ENCODE peak calls at places on chromosome 9, in four cellular contexts. One of them, this sample, is unnamed.

GRCh38 chr9:133839822-133840329 is 101.7 kb upstream of the SARDH start:
- DNase-seq in uterus: no peak
- DNase-seq in neuronal stem cell: no peak
- DNase-seq in CD4-positive, alpha-beta memory T cell: no peak
- DNase-seq in this sample: no peak

GRCh38 chr9:106727969-106728368 is 135.0 kb upstream of the ZNF462 start:
- DNase-seq in neuronal stem cell: no peak
- DNase-seq in uterus: no peak
- DNase-seq in CD4-positive, alpha-beta memory T cell: no peak
- DNase-seq in this sample: no peak

GRCh38 chr9:20980713-20981481 is 50.5 kb downstream of the HACD4 start:
- DNase-seq in neuronal stem cell: no peak
- DNase-seq in uterus: no peak
- DNase-seq in CD4-positive, alpha-beta memory T cell: no peak
- DNase-seq in this sample: no peak

GRCh38 chr9:107711528-107711927 is 222.0 kb upstream of the KLF4 start:
- DNase-seq in CD4-positive, alpha-beta memory T cell: no peak
- DNase-seq in uterus: peak; percentile 26
- DNase-seq in neuronal stem cell: no peak
- DNase-seq in this sample: peak; percentile 80

GRCh38 chr9:100690438-100690837 is 112.6 kb downstream of the CAVIN4 start:
- DNase-seq in CD4-positive, alpha-beta memory T cell: no peak
- DNase-seq in uterus: no peak
- DNase-seq in neuronal stem cell: no peak
- DNase-seq in this sample: no peak

GRCh38 chr9:107760469-107761242 is 271.1 kb upstream of the KLF4 start:
- DNase-seq in neuronal stem cell: no peak
- DNase-seq in uterus: no peak
- DNase-seq in CD4-positive, alpha-beta memory T cell: no peak
- DNase-seq in this sample: peak; percentile 88

GRCh38 chr9:89007041-89007440 is 15.8 kb downstream of the S1PR3 start:
- DNase-seq in uterus: no peak
- DNase-seq in CD4-positive, alpha-beta memory T cell: no peak
- DNase-seq in neuronal stem cell: no peak
- DNase-seq in this sample: peak; percentile 23

GRCh38 chr9:76269789-76270188 is 124.4 kb downstream of the RFK start:
- DNase-seq in uterus: no peak
- DNase-seq in CD4-positive, alpha-beta memory T cell: no peak
- DNase-seq in neuronal stem cell: no peak
- DNase-seq in this sample: no peak

GRCh38 chr9:114867327-114867726 is 61.5 kb upstream of the TNFSF15 start:
- DNase-seq in uterus: no peak
- DNase-seq in neuronal stem cell: no peak
- DNase-seq in CD4-positive, alpha-beta memory T cell: no peak
- DNase-seq in this sample: no peak

GRCh38 chr9:83649080-83649479 is 26.1 kb downstream of the IDNK start:
- DNase-seq in uterus: peak; percentile 41
- DNase-seq in CD4-positive, alpha-beta memory T cell: peak; percentile 70
- DNase-seq in neuronal stem cell: peak; percentile 41
- DNase-seq in this sample: peak; percentile 68

GRCh38 chr9:26856413-26857032 is 36.1 kb downstream of the CAAP1 start:
- DNase-seq in neuronal stem cell: peak; percentile 37
- DNase-seq in CD4-positive, alpha-beta memory T cell: no peak
- DNase-seq in uterus: no peak
- DNase-seq in this sample: no peak

GRCh38 chr9:115524467-115525059 is 406.6 kb upstream of the TNC start:
- DNase-seq in CD4-positive, alpha-beta memory T cell: peak; percentile 12
- DNase-seq in neuronal stem cell: peak; percentile 68
- DNase-seq in uterus: peak; percentile 20
- DNase-seq in this sample: no peak

GRCh38 chr9:121902483-121903135 is 190.5 kb downstream of the TTLL11 start:
- DNase-seq in neuronal stem cell: no peak
- DNase-seq in uterus: peak; percentile 51
- DNase-seq in CD4-positive, alpha-beta memory T cell: no peak
- DNase-seq in this sample: no peak

GRCh38 chr9:134459164-134459563 is 132.9 kb downstream of the RXRA start:
- DNase-seq in uterus: no peak
- DNase-seq in CD4-positive, alpha-beta memory T cell: no peak
- DNase-seq in neuronal stem cell: no peak
- DNase-seq in this sample: peak; percentile 77

GRCh38 chr9:111330124-111330523 is at the start of gene OR2K2:
- DNase-seq in uterus: no peak
- DNase-seq in CD4-positive, alpha-beta memory T cell: no peak
- DNase-seq in neuronal stem cell: no peak
- DNase-seq in this sample: no peak

GRCh38 chr9:73093016-73093739 is 58.5 kb upstream of the ANXA1 start:
- DNase-seq in uterus: no peak
- DNase-seq in neuronal stem cell: no peak
- DNase-seq in CD4-positive, alpha-beta memory T cell: no peak
- DNase-seq in this sample: no peak

GRCh38 chr9:37353791-37354190 is 68.7 kb upstream of the GRHPR start:
- DNase-seq in uterus: no peak
- DNase-seq in CD4-positive, alpha-beta memory T cell: no peak
- DNase-seq in neuronal stem cell: no peak
- DNase-seq in this sample: no peak

GRCh38 chr9:133762488-133763271 is 24.5 kb upstream of the SARDH start:
- DNase-seq in neuronal stem cell: no peak
- DNase-seq in uterus: peak; percentile 12
- DNase-seq in CD4-positive, alpha-beta memory T cell: no peak
- DNase-seq in this sample: no peak

GRCh38 chr9:68991457-68991856 is 22.5 kb downstream of the PRKACG start:
- DNase-seq in uterus: no peak
- DNase-seq in CD4-positive, alpha-beta memory T cell: no peak
- DNase-seq in neuronal stem cell: no peak
- DNase-seq in this sample: no peak

GRCh38 chr9:109022909-109023308 is 9.6 kb upstream of the CTNNAL1 start:
- DNase-seq in CD4-positive, alpha-beta memory T cell: no peak
- DNase-seq in uterus: no peak
- DNase-seq in neuronal stem cell: no peak
- DNase-seq in this sample: no peak

GRCh38 chr9:130426883-130427282 is 17.9 kb upstream of the ASS1 start:
- DNase-seq in CD4-positive, alpha-beta memory T cell: no peak
- DNase-seq in uterus: no peak
- DNase-seq in neuronal stem cell: no peak
- DNase-seq in this sample: peak; percentile 70

GRCh38 chr9:35552376-35552775 is 52.7 kb upstream of the TESK1 start:
- DNase-seq in uterus: no peak
- DNase-seq in CD4-positive, alpha-beta memory T cell: no peak
- DNase-seq in neuronal stem cell: no peak
- DNase-seq in this sample: no peak

GRCh38 chr9:136303825-136304416 is at the start of gene CCDC187:
- DNase-seq in CD4-positive, alpha-beta memory T cell: no peak
- DNase-seq in neuronal stem cell: no peak
- DNase-seq in uterus: no peak
- DNase-seq in this sample: no peak

GRCh38 chr9:135612437-135612836 is 26.9 kb downstream of the GLT6D1 start:
- DNase-seq in neuronal stem cell: no peak
- DNase-seq in CD4-positive, alpha-beta memory T cell: no peak
- DNase-seq in uterus: no peak
- DNase-seq in this sample: no peak

GRCh38 chr9:3525088-3525835 is 539 bp downstream of the RFX3 start:
- DNase-seq in CD4-positive, alpha-beta memory T cell: no peak
- DNase-seq in neuronal stem cell: no peak
- DNase-seq in uterus: no peak
- DNase-seq in this sample: peak; percentile 81

GRCh38 chr9:19049872-19050636 is 827 bp downstream of the RRAGA start:
- DNase-seq in uterus: no peak
- DNase-seq in neuronal stem cell: no peak
- DNase-seq in CD4-positive, alpha-beta memory T cell: no peak
- DNase-seq in this sample: no peak

GRCh38 chr9:89911721-89912604 is 307.2 kb downstream of the GADD45G start:
- DNase-seq in neuronal stem cell: no peak
- DNase-seq in CD4-positive, alpha-beta memory T cell: no peak
- DNase-seq in uterus: no peak
- DNase-seq in this sample: no peak

GRCh38 chr9:123425261-123425821 is 69.3 kb downstream of the CRB2 start:
- DNase-seq in CD4-positive, alpha-beta memory T cell: no peak
- DNase-seq in uterus: no peak
- DNase-seq in neuronal stem cell: no peak
- DNase-seq in this sample: no peak

GRCh38 chr9:84357235-84357634 is 16.7 kb upstream of the SLC28A3 start:
- DNase-seq in uterus: no peak
- DNase-seq in neuronal stem cell: no peak
- DNase-seq in CD4-positive, alpha-beta memory T cell: no peak
- DNase-seq in this sample: no peak

GRCh38 chr9:121725008-121725795 is 73.8 kb downstream of the DAB2IP start:
- DNase-seq in neuronal stem cell: no peak
- DNase-seq in CD4-positive, alpha-beta memory T cell: no peak
- DNase-seq in uterus: peak; percentile 97
- DNase-seq in this sample: peak; percentile 97

GRCh38 chr9:4742246-4742645 is 1.2 kb upstream of the AK3 start:
- DNase-seq in neuronal stem cell: no peak
- DNase-seq in CD4-positive, alpha-beta memory T cell: no peak
- DNase-seq in uterus: no peak
- DNase-seq in this sample: no peak

DNA sequence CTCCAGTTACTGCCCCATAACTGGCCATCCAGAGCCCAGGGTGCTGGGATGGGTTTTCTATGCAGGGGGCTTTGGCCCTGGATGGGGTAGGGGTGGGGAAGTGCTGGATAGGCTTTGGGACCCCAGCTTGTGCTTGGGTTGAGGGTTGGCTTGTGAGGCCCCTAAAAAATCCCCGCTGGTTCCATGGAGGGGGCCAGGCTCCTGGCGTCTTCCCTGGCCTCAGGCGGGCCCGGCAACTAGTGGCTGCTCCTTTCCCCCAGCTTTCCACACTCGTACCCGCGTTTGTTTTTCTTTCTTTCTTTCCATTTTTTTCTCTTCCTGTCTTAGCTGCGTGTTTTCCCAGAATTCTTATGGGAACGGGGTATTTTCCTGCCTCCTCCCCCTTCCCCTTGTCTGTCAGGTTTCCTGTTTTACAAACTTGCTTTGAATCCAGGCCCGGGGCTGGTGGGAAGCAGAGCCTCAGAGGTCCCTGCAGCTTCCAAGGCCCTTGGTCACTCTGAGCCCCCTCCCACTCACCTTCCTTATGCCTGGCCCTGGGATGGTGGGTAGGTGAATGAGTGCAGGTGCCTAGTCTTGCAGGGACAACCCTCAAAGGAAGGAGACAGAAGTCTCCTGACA is 40.2 kb downstream of the RGS3 start:
- DNase-seq in uterus: no peak
- DNase-seq in neuronal stem cell: no peak
- DNase-seq in CD4-positive, alpha-beta memory T cell: no peak
- DNase-seq in this sample: peak; percentile 78
- H3K27ac ChIP-seq in uterus: peak overlapping the region; percentile 29
- H3K27ac ChIP-seq in neuronal stem cell: no peak overlapping the region
- H3K27ac ChIP-seq in CD4-positive, alpha-beta memory T cell: no peak overlapping the region
- H3K27ac ChIP-seq in this sample: peak overlapping the region; percentile 53

DNA sequence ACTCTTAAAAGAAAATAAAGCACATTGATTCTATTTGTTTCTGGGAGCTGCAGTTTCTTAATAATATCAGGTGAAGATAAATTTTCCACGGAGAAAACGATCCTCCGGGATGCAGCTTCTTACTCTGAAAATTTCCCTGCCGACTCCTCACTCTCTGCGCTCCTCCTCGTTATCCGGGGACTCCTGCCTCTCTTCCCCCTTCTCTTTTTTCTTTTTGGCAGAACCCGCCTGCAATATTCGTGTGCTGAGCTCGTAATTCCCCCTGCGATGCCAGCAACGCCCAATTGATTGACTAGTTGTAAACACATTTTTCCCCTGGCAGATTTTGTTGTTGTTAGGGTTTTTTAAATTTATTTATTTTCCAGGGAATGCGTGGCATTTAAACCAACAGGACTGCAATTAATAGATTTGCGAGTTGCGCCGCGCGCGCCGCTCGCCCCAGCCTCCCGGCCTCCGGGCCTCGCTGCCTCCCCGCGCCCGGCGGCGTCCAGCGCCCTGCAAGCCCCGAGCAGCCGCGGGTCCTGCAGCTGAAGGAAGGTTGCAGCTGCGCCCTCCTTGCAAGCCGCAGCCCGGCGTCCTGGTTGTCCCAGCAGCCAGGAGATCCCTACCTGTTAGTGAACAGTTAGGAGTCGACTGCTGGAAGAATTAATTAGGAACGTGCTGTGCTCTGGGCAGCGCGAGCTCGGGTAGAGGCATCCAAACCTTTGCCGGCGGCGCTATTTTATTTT is 2.2 kb downstream of the NTNG2 start:
- DNase-seq in neuronal stem cell: no peak
- DNase-seq in CD4-positive, alpha-beta memory T cell: no peak
- DNase-seq in uterus: no peak
- DNase-seq in this sample: no peak
- H3K4me3 ChIP-seq in neuronal stem cell: no peak overlapping the region
- H3K4me3 ChIP-seq in CD4-positive, alpha-beta memory T cell: no peak overlapping the region
- H3K4me3 ChIP-seq in uterus: no peak overlapping the region
- H3K4me3 ChIP-seq in this sample: no peak overlapping the region

DNA sequence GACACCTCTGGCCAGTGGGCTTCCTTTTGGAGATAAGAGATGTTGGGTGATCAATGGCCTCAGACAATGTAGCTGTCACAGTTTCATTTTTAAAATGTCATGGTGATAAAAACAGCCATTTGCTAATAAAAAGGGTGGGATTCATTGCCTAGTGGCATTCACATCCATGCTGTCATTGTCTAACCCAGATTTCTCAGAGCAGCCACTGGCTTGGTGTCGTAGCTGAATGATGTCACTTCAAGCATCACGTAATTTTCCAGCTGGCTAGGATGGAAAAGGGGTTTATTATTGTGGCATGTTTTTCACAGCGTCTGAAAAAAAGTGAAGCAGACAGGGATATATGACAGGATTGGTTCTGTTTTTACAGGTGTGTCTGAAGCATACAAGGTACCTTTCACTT is 184.7 kb downstream of the AOPEP start:
- DNase-seq in CD4-positive, alpha-beta memory T cell: no peak
- DNase-seq in uterus: no peak
- DNase-seq in neuronal stem cell: no peak
- DNase-seq in this sample: no peak
- H3K4me1 ChIP-seq in CD4-positive, alpha-beta memory T cell: no peaks in the 10 kb centered on the region
- H3K4me1 ChIP-seq in uterus: peaks cover 7% of the 10 kb centered on the region
- H3K4me1 ChIP-seq in neuronal stem cell: peaks cover 32% of the 10 kb centered on the region
- H3K4me1 ChIP-seq in this sample: peaks cover 7% of the 10 kb centered on the region

GRCh38 chr9:120482424-120483186 is 97.4 kb downstream of the CDK5RAP2 start:
- DNase-seq in neuronal stem cell: no peak
- DNase-seq in uterus: no peak
- DNase-seq in CD4-positive, alpha-beta memory T cell: no peak
- DNase-seq in this sample: no peak

GRCh38 chr9:120480707-120481106 is 99.3 kb downstream of the CDK5RAP2 start:
- DNase-seq in neuronal stem cell: no peak
- DNase-seq in CD4-positive, alpha-beta memory T cell: no peak
- DNase-seq in uterus: no peak
- DNase-seq in this sample: no peak

GRCh38 chr9:120484162-120484561 is 95.8 kb downstream of the CDK5RAP2 start:
- DNase-seq in uterus: no peak
- DNase-seq in neuronal stem cell: no peak
- DNase-seq in CD4-positive, alpha-beta memory T cell: no peak
- DNase-seq in this sample: no peak

GRCh38 chr9:120481248-120481647 is 98.7 kb downstream of the CDK5RAP2 start:
- DNase-seq in uterus: no peak
- DNase-seq in CD4-positive, alpha-beta memory T cell: no peak
- DNase-seq in neuronal stem cell: no peak
- DNase-seq in this sample: no peak

DNA sequence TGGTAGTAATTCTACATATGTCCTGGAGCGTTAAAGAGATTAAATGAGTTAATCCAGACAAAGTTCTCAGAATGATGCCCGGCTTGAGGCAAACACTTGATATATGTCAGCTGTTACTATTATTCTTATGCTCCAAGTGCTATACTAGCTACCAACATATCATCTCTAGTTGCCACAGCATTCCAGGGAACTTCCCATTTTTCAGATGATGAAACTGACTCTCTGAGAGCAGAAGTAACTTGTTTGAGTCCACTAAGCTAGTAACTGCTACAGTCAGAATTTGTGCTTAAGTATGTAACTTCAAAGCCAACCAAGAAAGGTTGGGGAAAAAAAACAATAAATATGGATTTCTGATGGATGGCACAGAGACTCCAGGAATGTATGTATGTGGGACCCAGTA is 98.1 kb downstream of the CDK5RAP2 start:
- DNase-seq in uterus: no peak
- DNase-seq in neuronal stem cell: no peak
- DNase-seq in CD4-positive, alpha-beta memory T cell: no peak
- DNase-seq in this sample: no peak
- H3K27ac ChIP-seq in uterus: no peak overlapping the region
- H3K27ac ChIP-seq in neuronal stem cell: no peak overlapping the region
- H3K27ac ChIP-seq in CD4-positive, alpha-beta memory T cell: no peak overlapping the region
- H3K27ac ChIP-seq in this sample: no peak overlapping the region